ENCODE peak calls at places on chromosomes 2 and 18, in eight cellular contexts. K is endothelial cell of umbilical vein, I is right lobe of liver, A is HCT116, X is H1, B is prostate gland, J is esophagus squamous epithelium, Y is ovary. Z is an unnamed sample.

GRCh38 chr18:77206676-77207370 is 42.8 kb upstream of the GALR1 start:
- DNase-seq in K (no peak), X (no peak), B (no peak), I (no peak), J (no peak), A (no peak), Y (peak; percentile 74), Z (peak; percentile 77)

GRCh38 chr2:106032676-106033075 is 161.4 kb downstream of the UXS1 start:
- DNase-seq in I (no peak), Y (no peak), A (no peak), K (peak; percentile 26), J (no peak), B (no peak), X (no peak), Z (no peak)

GRCh38 chr2:197215988-197216979 is 94.3 kb downstream of the ANKRD44 start:
- DNase-seq in A (no peak), X (no peak), B (no peak), K (peak; percentile 34), I (no peak), Y (no peak), J (no peak), Z (no peak)

GRCh38 chr2:179932786-179933185 is 71.4 kb upstream of the ZNF385B start:
- DNase-seq in J (no peak), X (no peak), K (no peak), B (peak; percentile 29), Y (no peak), A (no peak), I (no peak), Z (no peak)

GRCh38 chr2:162197095-162197825 is 45.2 kb upstream of the GCG start:
- DNase-seq in X (no peak), B (no peak), I (no peak), K (no peak), A (no peak), J (no peak), Y (no peak), Z (no peak)

GRCh38 chr2:148814143-148814852 is 60.7 kb upstream of the KIF5C start:
- DNase-seq in J (no peak), K (peak; percentile 29), Y (no peak), A (no peak), I (no peak), B (peak; percentile 57), X (no peak), Z (no peak)

GRCh38 chr2:85754313-85755095 is 713 bp downstream of the ATOH8 start:
- DNase-seq in X (no peak), Y (peak; percentile 68), A (no peak), J (no peak), I (no peak), K (no peak), B (no peak), Z (peak; percentile 51)

GRCh38 chr2:175874291-175874690 is 127.8 kb downstream of the LNPK start:
- DNase-seq in K (no peak), J (no peak), I (no peak), A (no peak), B (no peak), X (no peak), Y (no peak), Z (no peak)

GRCh38 chr2:174335605-174336402 is 1.1 kb downstream of the SP9 start:
- DNase-seq in B (no peak), K (peak; percentile 23), A (no peak), I (no peak), X (no peak), J (no peak), Y (no peak), Z (peak; percentile 16)

GRCh38 chr2:203914546-203915169 is 21.9 kb upstream of the ICOS start:
- DNase-seq in Y (no peak), A (no peak), X (no peak), B (no peak), K (no peak), J (no peak), I (no peak), Z (no peak)

GRCh38 chr18:76588591-76589303 is 93.7 kb upstream of the ZNF516 start:
- DNase-seq in X (no peak), K (no peak), B (no peak), A (no peak), Y (no peak), J (no peak), I (no peak), Z (no peak)

GRCh38 chr2:17254421-17254820 is 263.8 kb downstream of the RAD51AP2 start:
- DNase-seq in K (no peak), J (no peak), B (no peak), Y (no peak), X (no peak), A (no peak), I (no peak), Z (no peak)

GRCh38 chr2:1899396-1899730 is 155.0 kb upstream of the PXDN start:
- DNase-seq in Y (no peak), A (no peak), X (no peak), I (no peak), K (no peak), J (no peak), B (no peak), Z (no peak)

GRCh38 chr2:54274781-54275242 is 18.8 kb upstream of the TSPYL6 start:
- DNase-seq in J (no peak), I (no peak), A (no peak), B (no peak), Y (no peak), X (no peak), K (no peak), Z (no peak)

GRCh38 chr18:1018211-1018651 is 113.6 kb downstream of the ADCYAP1 start:
- DNase-seq in K (no peak), A (no peak), X (no peak), J (no peak), Y (no peak), B (no peak), I (no peak), Z (no peak)

GRCh38 chr2:124836415-124836814 is 811.3 kb downstream of the CNTNAP5 start:
- DNase-seq in K (no peak), I (no peak), X (no peak), Y (no peak), A (no peak), J (no peak), B (no peak), Z (no peak)

GRCh38 chr2:240139011-240139441 is 1.4 kb downstream of the OTOS start:
- DNase-seq in Y (no peak), B (no peak), X (no peak), A (no peak), K (no peak), I (peak; percentile 28), J (no peak), Z (peak; percentile 9)

GRCh38 chr2:108922141-108922915 is 66.7 kb downstream of the EDAR start:
- DNase-seq in Y (peak; percentile 5), I (peak; percentile 30), K (no peak), A (no peak), B (no peak), X (no peak), J (no peak), Z (no peak)
- TF ChIP-seq POLR2A in Y (no peak), I (no peak), K (no peak), A (no peak), B (no peak), X (no peak), J (no peak), Z (no peak)

DNA sequence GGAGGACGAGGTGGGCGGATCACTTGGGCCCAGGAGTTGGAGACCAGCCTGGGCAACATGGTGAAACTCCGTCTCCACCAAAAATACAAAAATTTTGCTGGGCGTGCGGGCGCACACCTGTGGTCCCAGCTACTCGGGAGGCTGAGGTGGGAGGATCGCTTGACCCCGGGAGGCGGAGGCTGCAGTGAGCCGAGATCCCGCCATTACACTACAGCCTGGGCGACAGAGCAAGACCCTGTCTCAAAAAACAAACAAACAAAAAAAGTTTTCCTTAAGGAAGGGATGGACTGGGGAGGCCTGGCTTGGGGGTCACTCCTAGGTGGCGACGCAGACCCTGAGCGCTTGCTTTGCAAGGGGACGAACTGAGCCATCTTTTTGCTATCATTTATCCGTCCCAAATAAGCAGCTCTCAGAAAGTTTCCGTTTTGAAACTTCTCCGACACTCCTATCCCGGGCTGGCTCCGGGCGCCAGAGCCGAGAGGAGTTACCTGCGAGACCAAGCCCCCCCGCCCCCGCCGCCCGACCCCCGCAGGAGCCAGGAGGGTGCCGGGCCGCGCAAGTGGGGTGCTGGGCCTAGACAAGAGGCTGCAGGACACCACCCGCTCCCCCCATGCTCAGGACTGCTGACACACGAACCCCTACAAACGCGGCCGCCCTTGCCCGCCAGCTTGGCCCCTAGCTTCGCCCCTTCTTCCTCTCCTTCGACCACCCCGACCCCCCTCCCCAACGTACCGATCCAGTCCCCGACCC is 707 bp downstream of the PLA2R1 start:
- DNase-seq in K (peak; percentile 21), J (no peak), I (no peak), Y (peak; percentile 61), B (no peak), X (no peak), A (no peak), Z (peak; percentile 34)
- H3K27ac ChIP-seq in K (peak overlapping the region; percentile 19), J (peak overlapping the region; percentile 88), I (no peak overlapping the region), Y (peak overlapping the region; percentile 6), B (no peak overlapping the region), X (no peak overlapping the region), A (no peak overlapping the region), Z (peak overlapping the region; percentile 86)

GRCh38 chr18:31103423-31103822 is 1.2 kb upstream of the DSC2 start:
- DNase-seq in Y (no peak), I (no peak), K (no peak), X (no peak), B (no peak), J (no peak), A (no peak), Z (no peak)

GRCh38 chr18:31102941-31103340 is 720 bp upstream of the DSC2 start:
- DNase-seq in Y (no peak), K (no peak), I (no peak), B (no peak), A (no peak), X (no peak), J (no peak), Z (no peak)

GRCh38 chr18:31104444-31104843 is 2.2 kb upstream of the DSC2 start:
- DNase-seq in J (no peak), I (no peak), B (no peak), K (no peak), Y (no peak), X (no peak), A (no peak), Z (no peak)

GRCh38 chr18:31102020-31102684 is at the start of gene DSC2:
- DNase-seq in X (no peak), K (no peak), B (peak; percentile 44), I (peak; percentile 66), Y (peak; percentile 36), A (no peak), J (no peak), Z (no peak)

GRCh38 chr18:31105733-31106132 is 3.5 kb upstream of the DSC2 start:
- DNase-seq in I (no peak), Y (no peak), B (no peak), X (no peak), K (no peak), J (no peak), A (no peak), Z (no peak)
- TF ChIP-seq CTCF in I (no peak), Y (no peak), B (no peak), X (no peak), K (no peak), J (no peak), A (no peak), Z (no peak)

GRCh38 chr2:45083175-45083574 is 73.9 kb upstream of the SIX2 start:
- DNase-seq in X (no peak), A (no peak), K (no peak), B (no peak), J (no peak), Y (no peak), I (no peak), Z (no peak)

GRCh38 chr2:45089554-45090261 is 80.5 kb upstream of the SIX2 start:
- DNase-seq in A (no peak), X (no peak), Y (no peak), I (no peak), J (no peak), B (no peak), K (no peak), Z (no peak)

GRCh38 chr2:45085487-45085886 is 76.2 kb upstream of the SIX2 start:
- DNase-seq in J (no peak), A (no peak), B (no peak), Y (no peak), X (no peak), I (no peak), K (no peak), Z (no peak)
- TF ChIP-seq POLR2A in J (no peak), A (no peak), B (no peak), Y (no peak), X (no peak), I (no peak), K (no peak), Z (no peak)

Z was measured in uterus.